ENCODE peak calls at places on chromosomes 4 and X, in four cellular contexts. One of them, this sample, is unnamed.

GRCh38 chr4:140834866-140835495 is 78.8 kb upstream of the TBC1D9 start:
- DNase-seq in D341Med: no peak
- DNase-seq in cardiac muscle cell: no peak
- DNase-seq in cardiac fibroblast: no peak
- DNase-seq in this sample: no peak

GRCh38 chr4:156673483-156673882 is 298.1 kb downstream of the PDGFC start:
- DNase-seq in D341Med: no peak
- DNase-seq in cardiac muscle cell: no peak
- DNase-seq in cardiac fibroblast: peak; percentile 51
- DNase-seq in this sample: no peak

GRCh38 chr4:83285022-83285387 is 407 bp upstream of the COQ2 start:
- DNase-seq in D341Med: no peak
- DNase-seq in cardiac muscle cell: peak; percentile 7
- DNase-seq in cardiac fibroblast: peak; percentile 78
- DNase-seq in this sample: no peak

GRCh38 chrX:40853816-40854123 is 118.4 kb upstream of the MED14 start:
- DNase-seq in D341Med: no peak
- DNase-seq in cardiac muscle cell: no peak
- DNase-seq in cardiac fibroblast: no peak
- DNase-seq in this sample: no peak

GRCh38 chr4:30753316-30753715 is 33.1 kb downstream of the PCDH7 start:
- DNase-seq in D341Med: no peak
- DNase-seq in cardiac muscle cell: no peak
- DNase-seq in cardiac fibroblast: peak; percentile 54
- DNase-seq in this sample: no peak

GRCh38 chr4:77579406-77580076 is 26.1 kb upstream of the CXCL13 start:
- DNase-seq in D341Med: no peak
- DNase-seq in cardiac muscle cell: no peak
- DNase-seq in cardiac fibroblast: peak; percentile 84
- DNase-seq in this sample: no peak

GRCh38 chr4:153224474-153224873 is 20.2 kb downstream of the TRIM2 start:
- DNase-seq in D341Med: no peak
- DNase-seq in cardiac muscle cell: no peak
- DNase-seq in cardiac fibroblast: no peak
- DNase-seq in this sample: no peak

GRCh38 chr4:155761916-155762315 is 3.1 kb downstream of the GUCY1B1 start:
- DNase-seq in D341Med: no peak
- DNase-seq in cardiac muscle cell: no peak
- DNase-seq in cardiac fibroblast: no peak
- DNase-seq in this sample: no peak

GRCh38 chr4:101418055-101418454 is 70.7 kb upstream of the PPP3CA start:
- DNase-seq in D341Med: no peak
- DNase-seq in cardiac muscle cell: no peak
- DNase-seq in cardiac fibroblast: no peak
- DNase-seq in this sample: no peak

GRCh38 chr4:122099896-122100295 is 52.2 kb upstream of the BLTP1 start:
- DNase-seq in D341Med: no peak
- DNase-seq in cardiac muscle cell: no peak
- DNase-seq in cardiac fibroblast: peak; percentile 7
- DNase-seq in this sample: no peak

This sample was measured in WERI-Rb-1.